ENCODE peak calls at places on chromosomes 7 and 10, in ten cellular contexts. H is tibial artery, W is stomach, N is right atrium auricular region, M is mammary epithelial cell, K is lower lobe of right lung, G is PC-3, I is A549, Y is DND-41, D is PC-9. P is an unnamed sample.
A peak's percentile ranks its signal among the peaks of the same experiment; 100 is the strongest.

GRCh38 chr7:129095258-129095657 is 40.3 kb upstream of the TNPO3 start:
- DNase-seq in H (no peak), W (no peak), N (no peak), M (no peak), K (no peak), G (no peak), I (no peak), Y (peak; percentile 77), D (no peak), P (peak; percentile 59)

GRCh38 chr10:48880016-48880705 is 59.5 kb downstream of the LRRC18 start:
- DNase-seq in H (no peak), W (no peak), N (peak; percentile 32), M (no peak), K (no peak), G (no peak), I (no peak), Y (no peak), D (no peak), P (no peak)

GRCh38 chr10:131812736-131813604 is 87.8 kb upstream of the PPP2R2D start:
- DNase-seq in H (no peak), W (peak; percentile 21), N (peak; percentile 36), M (no peak), K (no peak), G (no peak), I (no peak), Y (no peak), D (no peak), P (no peak)

GRCh38 chr10:12349628-12350166 is 350 bp downstream of the CAMK1D start:
- DNase-seq in H (no peak), W (no peak), N (no peak), M (no peak), K (no peak), G (no peak), I (no peak), Y (no peak), D (no peak), P (no peak)

GRCh38 chr7:55362927-55363326 is 2.2 kb upstream of the LANCL2 start:
- DNase-seq in H (no peak), W (no peak), N (no peak), M (no peak), K (no peak), G (no peak), I (no peak), Y (no peak), D (no peak), P (no peak)

GRCh38 chr7:118264836-118265235 is 40.3 kb downstream of the ANKRD7 start:
- DNase-seq in H (no peak), W (no peak), N (no peak), M (peak; percentile 3), K (no peak), G (no peak), I (no peak), Y (no peak), D (no peak), P (no peak)

GRCh38 chr7:100366411-100367250 is 6.7 kb upstream of the PILRA start:
- DNase-seq in H (no peak), W (no peak), N (no peak), M (peak; percentile 19), K (peak; percentile 39), G (no peak), I (no peak), Y (peak; percentile 41), D (no peak), P (no peak)

GRCh38 chr7:34762769-34763168 is 104.8 kb downstream of the NPSR1 start:
- DNase-seq in H (no peak), W (no peak), N (no peak), M (no peak), K (no peak), G (peak; percentile 51), I (no peak), Y (no peak), D (no peak), P (no peak)

GRCh38 chr10:118590334-118590733 is 5.1 kb downstream of the PRLHR start:
- DNase-seq in H (no peak), W (peak; percentile 46), N (no peak), M (peak; percentile 45), K (peak; percentile 62), G (peak; percentile 50), I (no peak), Y (no peak), D (peak; percentile 17), P (peak; percentile 16)

GRCh38 chr10:7411671-7412481 is 1.0 kb upstream of the SFMBT2 start:
- DNase-seq in H (no peak), W (no peak), N (no peak), M (no peak), K (peak; percentile 47), G (no peak), I (no peak), Y (no peak), D (no peak), P (no peak)

GRCh38 chr10:35334297-35334696 is 2.0 kb upstream of the CCNY start:
- DNase-seq in H (no peak), W (no peak), N (no peak), M (no peak), K (no peak), G (peak; percentile 31), I (no peak), Y (no peak), D (no peak), P (no peak)
- H3K4me1 ChIP-seq in H (peaks cover 25% of the 10 kb centered on the region), W (peaks cover 83% of the 10 kb centered on the region), N (no peaks in the 10 kb centered on the region), M (peaks cover 39% of the 10 kb centered on the region), K (peaks cover 73% of the 10 kb centered on the region), G (peaks cover 52% of the 10 kb centered on the region), I (peaks cover 63% of the 10 kb centered on the region), Y (peaks cover 48% of the 10 kb centered on the region), D (peaks cover 47% of the 10 kb centered on the region), P (peaks cover 11% of the 10 kb centered on the region)

DNA sequence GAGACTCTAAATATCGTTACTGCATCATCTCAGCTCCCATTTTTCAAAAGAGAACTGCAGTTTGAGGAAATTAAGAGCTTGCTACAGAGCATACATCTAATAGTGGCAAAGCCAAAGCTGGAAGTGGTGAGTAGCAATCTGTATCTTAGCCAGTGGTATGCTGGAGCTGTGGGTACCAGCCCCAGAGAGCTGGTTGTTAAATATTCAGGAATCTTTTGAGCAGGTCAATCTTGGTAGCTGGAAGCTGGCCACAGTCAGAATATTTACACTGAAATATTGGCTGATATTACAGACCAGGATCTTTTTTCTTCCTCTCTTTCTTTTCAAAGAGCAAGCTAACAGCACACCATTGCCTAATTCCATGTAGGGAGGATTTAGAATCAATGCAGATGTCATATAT is 88.4 kb upstream of the STEAP1B start:
- DNase-seq in H (no peak), W (no peak), N (no peak), M (no peak), K (no peak), G (no peak), I (no peak), Y (no peak), D (no peak), P (no peak)
- H3K4me1 ChIP-seq in H (peaks cover 32% of the 10 kb centered on the region), W (peaks cover 36% of the 10 kb centered on the region), N (peaks cover 3% of the 10 kb centered on the region), M (peaks cover 24% of the 10 kb centered on the region), K (peaks cover 59% of the 10 kb centered on the region), G (peaks cover 38% of the 10 kb centered on the region), I (peaks cover 9% of the 10 kb centered on the region), Y (no peaks in the 10 kb centered on the region), D (peaks cover 31% of the 10 kb centered on the region), P (no peaks in the 10 kb centered on the region)

GRCh38 chr10:102601639-102602038 is 42.6 kb upstream of the TRIM8 start:
- DNase-seq in H (no peak), W (no peak), N (no peak), M (no peak), K (no peak), G (no peak), I (no peak), Y (no peak), D (no peak), P (no peak)
- H3K4me1 ChIP-seq in H (no peaks in the 10 kb centered on the region), W (peaks cover 45% of the 10 kb centered on the region), N (no peaks in the 10 kb centered on the region), M (peaks cover 23% of the 10 kb centered on the region), K (peaks cover 90% of the 10 kb centered on the region), G (peaks cover 30% of the 10 kb centered on the region), I (peaks cover 29% of the 10 kb centered on the region), Y (no peaks in the 10 kb centered on the region), D (peaks cover 35% of the 10 kb centered on the region), P (no peaks in the 10 kb centered on the region)

DNA sequence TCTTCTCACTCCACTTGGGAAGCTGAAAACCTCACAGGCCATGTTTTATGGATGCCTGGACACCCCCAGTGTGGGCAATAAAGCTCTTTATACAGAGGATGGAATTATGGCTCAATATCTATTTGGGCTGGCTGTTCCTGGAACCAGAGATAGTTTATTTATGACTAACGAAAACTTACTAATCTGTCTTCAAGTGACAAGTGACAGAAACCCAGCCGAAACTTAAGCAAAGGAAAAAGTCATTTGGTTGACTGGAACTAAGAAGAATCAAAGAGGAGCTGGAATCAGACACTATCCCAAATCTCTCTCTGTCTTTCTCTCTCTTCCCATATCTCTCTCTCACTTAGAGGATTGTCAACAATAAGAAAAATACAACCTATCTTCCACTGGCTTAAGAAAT is 78.3 kb upstream of the CDK6 start:
- DNase-seq in H (no peak), W (no peak), N (no peak), M (no peak), K (no peak), G (no peak), I (no peak), Y (no peak), D (no peak), P (no peak)
- H3K4me1 ChIP-seq in H (peaks cover 3% of the 10 kb centered on the region), W (peaks cover 8% of the 10 kb centered on the region), N (no peaks in the 10 kb centered on the region), M (peaks cover 13% of the 10 kb centered on the region), K (peaks cover 8% of the 10 kb centered on the region), G (peaks cover 30% of the 10 kb centered on the region), I (no peaks in the 10 kb centered on the region), Y (no peaks in the 10 kb centered on the region), D (peaks cover 18% of the 10 kb centered on the region), P (no peaks in the 10 kb centered on the region)